ENCODE peak calls at places on chromosomes 6 and 20, in ten cellular contexts. Y, P, M, O, N, X, T, U, E and F are unnamed samples.

GRCh38 chr6:132464538-132465256 is 48.2 kb downstream of the STX7 start:
- DNase-seq in Y (no peak), P (no peak), M (no peak), O (no peak), N (no peak), X (no peak), T (no peak), U (no peak), E (no peak), F (no peak)

GRCh38 chr6:119012521-119012920 is 65.9 kb downstream of the FAM184A start:
- DNase-seq in Y (no peak), P (no peak), M (no peak), O (no peak), N (no peak), X (no peak), T (no peak), U (no peak), E (no peak), F (no peak)

GRCh38 chr20:20520776-20521175 is 152.9 kb downstream of the INSM1 start:
- DNase-seq in Y (no peak), P (no peak), M (no peak), O (no peak), N (no peak), X (no peak), T (no peak), U (no peak), E (peak; percentile 71), F (no peak)

GRCh38 chr20:32986331-32986966 is 17.8 kb downstream of the SUN5 start:
- DNase-seq in Y (no peak), P (no peak), M (no peak), O (no peak), N (no peak), X (no peak), T (no peak), U (no peak), E (no peak), F (no peak)

GRCh38 chr20:63056236-63057132 is 49.7 kb upstream of the BHLHE23 start:
- DNase-seq in Y (peak; percentile 15), P (peak; percentile 83), M (peak; percentile 47), O (peak; percentile 26), N (peak; percentile 25), X (peak; percentile 18), T (peak; percentile 74), U (no peak), E (peak; percentile 22), F (peak; percentile 92)

GRCh38 chr20:42192321-42192720 is 574.1 kb upstream of the CHD6 start:
- DNase-seq in Y (no peak), P (no peak), M (peak; percentile 4), O (no peak), N (no peak), X (no peak), T (no peak), U (no peak), E (no peak), F (no peak)

GRCh38 chr6:110270166-110270565 is 88.0 kb downstream of the METTL24 start:
- DNase-seq in Y (no peak), P (peak; percentile 74), M (no peak), O (no peak), N (no peak), X (no peak), T (no peak), U (no peak), E (no peak), F (no peak)

GRCh38 chr20:63378626-63379025 is 17.5 kb upstream of the CHRNA4 start:
- DNase-seq in Y (no peak), P (peak; percentile 76), M (no peak), O (no peak), N (no peak), X (no peak), T (no peak), U (no peak), E (no peak), F (no peak)

GRCh38 chr6:136725124-136725523 is 67.2 kb downstream of the MAP3K5 start:
- DNase-seq in Y (no peak), P (no peak), M (no peak), O (no peak), N (no peak), X (no peak), T (no peak), U (no peak), E (no peak), F (no peak)

GRCh38 chr6:89385156-89385667 is 26.9 kb downstream of the RRAGD start:
- DNase-seq in Y (no peak), P (no peak), M (peak; percentile 8), O (no peak), N (no peak), X (no peak), T (no peak), U (no peak), E (no peak), F (no peak)

GRCh38 chr6:3259491-3259958 is 778 bp downstream of the PSMG4 start:
- DNase-seq in Y (peak; percentile 17), P (peak; percentile 65), M (no peak), O (no peak), N (peak; percentile 19), X (peak; percentile 31), T (peak; percentile 52), U (peak; percentile 66), E (peak; percentile 41), F (no peak)

GRCh38 chr6:163745566-163746400 is 331.3 kb downstream of the QKI start:
- DNase-seq in Y (no peak), P (no peak), M (no peak), O (no peak), N (no peak), X (no peak), T (peak; percentile 64), U (no peak), E (peak; percentile 78), F (peak; percentile 28)

GRCh38 chr6:144036064-144036873 is 28.2 kb upstream of the PLAGL1 start:
- DNase-seq in Y (no peak), P (peak; percentile 36), M (no peak), O (no peak), N (no peak), X (no peak), T (peak; percentile 33), U (peak; percentile 43), E (peak; percentile 17), F (no peak)

GRCh38 chr6:34912715-34913464 is 23.8 kb downstream of the ANKS1A start:
- DNase-seq in Y (peak; percentile 35), P (no peak), M (no peak), O (no peak), N (peak; percentile 26), X (peak; percentile 19), T (no peak), U (no peak), E (peak; percentile 82), F (no peak)

GRCh38 chr6:52253494-52253893 is 9.2 kb upstream of the IL17F start:
- DNase-seq in Y (no peak), P (no peak), M (no peak), O (no peak), N (no peak), X (peak; percentile 56), T (no peak), U (no peak), E (no peak), F (no peak)

GRCh38 chr6:138109042-138109997 is 2.1 kb upstream of the PERP start:
- DNase-seq in Y (peak; percentile 79), P (peak; percentile 65), M (peak; percentile 39), O (peak; percentile 64), N (peak; percentile 76), X (peak; percentile 77), T (peak; percentile 54), U (peak; percentile 86), E (peak; percentile 52), F (peak; percentile 72)

GRCh38 chr6:12555781-12556180 is 160.8 kb upstream of the PHACTR1 start:
- DNase-seq in Y (no peak), P (no peak), M (no peak), O (no peak), N (no peak), X (no peak), T (no peak), U (no peak), E (no peak), F (no peak)

GRCh38 chr6:100818066-100818465 is 63.1 kb downstream of the ASCC3 start:
- DNase-seq in Y (no peak), P (no peak), M (no peak), O (no peak), N (no peak), X (no peak), T (no peak), U (no peak), E (no peak), F (no peak)

GRCh38 chr6:52403627-52404026 is 16.5 kb upstream of the EFHC1 start:
- DNase-seq in Y (no peak), P (no peak), M (no peak), O (no peak), N (no peak), X (no peak), T (no peak), U (peak; percentile 90), E (no peak), F (no peak)

GRCh38 chr6:14211596-14211961 is 94.0 kb downstream of the CD83 start:
- DNase-seq in Y (peak; percentile 16), P (peak; percentile 70), M (no peak), O (peak; percentile 3), N (no peak), X (no peak), T (peak; percentile 31), U (peak; percentile 64), E (no peak), F (no peak)

GRCh38 chr20:17967595-17968365 is 814 bp downstream of the SNX5 start:
- DNase-seq in Y (no peak), P (no peak), M (no peak), O (no peak), N (no peak), X (peak; percentile 24), T (no peak), U (peak; percentile 49), E (peak; percentile 41), F (peak; percentile 12)

GRCh38 chr20:12847862-12848261 is 160.9 kb upstream of the SPTLC3 start:
- DNase-seq in Y (no peak), P (peak; percentile 50), M (no peak), O (no peak), N (no peak), X (no peak), T (no peak), U (no peak), E (no peak), F (no peak)

GRCh38 chr6:92510137-92510536 is 909.2 kb downstream of the EPHA7 start:
- DNase-seq in Y (no peak), P (no peak), M (no peak), O (no peak), N (no peak), X (no peak), T (no peak), U (no peak), E (no peak), F (no peak)

GRCh38 chr6:80605165-80605989 is 498.9 kb downstream of the BCKDHB start:
- DNase-seq in Y (no peak), P (peak; percentile 74), M (peak; percentile 4), O (no peak), N (peak; percentile 6), X (no peak), T (no peak), U (no peak), E (peak; percentile 47), F (peak; percentile 8)

GRCh38 chr20:62398120-62398821 is 8.8 kb downstream of the CABLES2 start:
- DNase-seq in Y (no peak), P (no peak), M (no peak), O (no peak), N (no peak), X (no peak), T (no peak), U (no peak), E (no peak), F (no peak)

GRCh38 chr6:69732640-69733039 is 64.2 kb downstream of the LMBRD1 start:
- DNase-seq in Y (no peak), P (no peak), M (no peak), O (no peak), N (peak; percentile 13), X (no peak), T (no peak), U (no peak), E (no peak), F (no peak)

GRCh38 chr20:47262365-47263013 is 94.0 kb downstream of the ZMYND8 start:
- DNase-seq in Y (no peak), P (no peak), M (peak; percentile 95), O (no peak), N (no peak), X (no peak), T (no peak), U (no peak), E (no peak), F (no peak)

GRCh38 chr6:83480470-83480869 is 31.9 kb upstream of the PRSS35 start:
- DNase-seq in Y (no peak), P (no peak), M (no peak), O (no peak), N (no peak), X (no peak), T (no peak), U (no peak), E (no peak), F (no peak)